ENCODE peak calls at places on chromosome 9, in six cellular contexts. H is HEK293T; Q is stimulated activated CD4-positive, alpha-beta T cell treated with anti-CD3 and anti-CD28 coated beads, Interleukin-2, amount 100 ng/mL, for 48 hours; M is hepatic stellate cell; A is T-helper 2 cell; R is NCI-H446. Z is an unnamed sample.

GRCh38 chr9:122991370-122991830 is 42.1 kb upstream of the GPR21 start:
- DNase-seq in M (peak), R (peak), H (peak), A (peak), Q (peak), Z (peak)

GRCh38 chr9:91178281-91179236 is 183.2 kb downstream of the AUH start:
- DNase-seq in M (no peak), H (no peak), R (no peak), Q (no peak), A (no peak), Z (no peak)

GRCh38 chr9:3962467-3962866 is 337.4 kb downstream of the GLIS3 start:
- DNase-seq in A (no peak), H (no peak), R (peak), M (no peak), Q (no peak), Z (no peak)

GRCh38 chr9:2337131-2337530 is 284.5 kb upstream of the VLDLR start:
- DNase-seq in R (no peak), M (no peak), H (no peak), A (no peak), Q (no peak), Z (no peak)

GRCh38 chr9:130459941-130460340 is 15.2 kb downstream of the ASS1 start:
- DNase-seq in A (no peak), H (no peak), Q (no peak), M (no peak), R (peak), Z (no peak)

GRCh38 chr9:85658716-85659115 is 83.0 kb downstream of the AGTPBP1 start:
- DNase-seq in A (no peak), M (no peak), Q (no peak), R (no peak), H (no peak), Z (no peak)

GRCh38 chr9:76964612-76965011 is 54.8 kb upstream of the FOXB2 start:
- DNase-seq in H (no peak), Q (no peak), R (no peak), M (no peak), A (no peak), Z (no peak)

GRCh38 chr9:23587903-23588302 is 238.1 kb downstream of the ELAVL2 start:
- DNase-seq in R (no peak), H (peak), A (no peak), Q (no peak), M (no peak), Z (no peak)

GRCh38 chr9:89536145-89536574 is 38.2 kb upstream of the SEMA4D start:
- DNase-seq in Q (no peak), R (no peak), H (no peak), A (peak), M (no peak), Z (no peak)

GRCh38 chr9:108151161-108151586 is 661.6 kb upstream of the KLF4 start:
- DNase-seq in M (no peak), A (no peak), H (no peak), R (no peak), Q (no peak), Z (no peak)

GRCh38 chr9:127980056-127980705 is 608 bp downstream of the EEIG1 start:
- DNase-seq in R (no peak), H (no peak), Q (no peak), A (peak), M (no peak), Z (no peak)

GRCh38 chr9:27131731-27132130 is 22.7 kb downstream of the TEK start:
- DNase-seq in Q (no peak), R (no peak), M (no peak), A (no peak), H (no peak), Z (no peak)

GRCh38 chr9:81379655-81380054 is 309.7 kb downstream of the TLE1 start:
- DNase-seq in H (no peak), R (no peak), Q (no peak), M (peak), A (no peak), Z (no peak)

GRCh38 chr9:21455320-21455719 is 15.1 kb downstream of the IFNA1 start:
- DNase-seq in R (peak), H (peak), Q (no peak), A (peak), M (peak), Z (peak)

GRCh38 chr9:15885464-15885863 is 332.6 kb downstream of the CCDC171 start:
- DNase-seq in M (no peak), R (no peak), A (no peak), Q (no peak), H (no peak), Z (no peak)